ENCODE peak calls at places on chromosomes 11 and 22, in eight cellular contexts. H is amniotic stem cell, S is ureter, J is right lobe of liver, W is T-helper 9 cell, A is KG1, V is MV-4-11, E is T-helper 2 cell. K is an unnamed sample.

GRCh38 chr11:109972181-109972715 is 120.9 kb upstream of the ZC3H12C start:
- DNase-seq in H (no peak), S (no peak), J (no peak), W (no peak), A (no peak), V (peak), E (no peak), K (no peak)

GRCh38 chr11:47565340-47566165 is at the start of gene PTPMT1:
- DNase-seq in H (peak), S (peak), J (peak), W (peak), A (peak), V (peak), E (peak), K (peak)

GRCh38 chr11:36594316-36594989 is at the start of gene IFTAP:
- DNase-seq in H (peak), S (peak), J (peak), W (no peak), A (peak), V (peak), E (peak), K (no peak)

GRCh38 chr11:134459246-134460043 is 47.4 kb upstream of the B3GAT1 start:
- DNase-seq in H (no peak), S (no peak), J (no peak), W (no peak), A (no peak), V (no peak), E (no peak), K (no peak)

GRCh38 chr11:71542856-71543743 is 5.1 kb upstream of the KRTAP5-9 start:
- DNase-seq in H (no peak), S (no peak), J (no peak), W (no peak), A (no peak), V (peak), E (no peak), K (no peak)

GRCh38 chr22:36017661-36018091 is 10.9 kb downstream of the RBFOX2 start:
- DNase-seq in H (no peak), S (no peak), J (no peak), W (no peak), A (no peak), V (no peak), E (no peak), K (no peak)

GRCh38 chr11:73651661-73652045 is 5.3 kb downstream of the PLEKHB1 start:
- DNase-seq in H (no peak), S (no peak), J (no peak), W (no peak), A (no peak), V (no peak), E (no peak), K (no peak)

GRCh38 chr22:44942979-44943700 is 66.7 kb downstream of the PHF21B start:
- DNase-seq in H (no peak), S (no peak), J (no peak), W (no peak), A (no peak), V (no peak), E (no peak), K (no peak)

GRCh38 chr11:6402561-6402981 is 12.3 kb downstream of the SMPD1 start:
- DNase-seq in H (no peak), S (no peak), J (no peak), W (peak), A (peak), V (peak), E (peak), K (peak)

GRCh38 chr11:77374611-77375031 is 73.1 kb upstream of the GDPD4 start:
- DNase-seq in H (no peak), S (no peak), J (no peak), W (no peak), A (no peak), V (no peak), E (no peak), K (no peak)

GRCh38 chr22:33274214-33274828 is 216.1 kb upstream of the SYN3 start:
- DNase-seq in H (no peak), S (no peak), J (no peak), W (no peak), A (no peak), V (peak), E (no peak), K (no peak)

GRCh38 chr11:8168485-8169257 is at the start of gene RIC3:
- DNase-seq in H (no peak), S (peak), J (peak), W (peak), A (no peak), V (no peak), E (peak), K (no peak)

GRCh38 chr11:133902506-133902905 is 54.3 kb downstream of the IGSF9B start:
- DNase-seq in H (no peak), S (no peak), J (peak), W (no peak), A (no peak), V (no peak), E (no peak), K (no peak)

GRCh38 chr11:125376856-125377255 is 119.2 kb downstream of the FEZ1 start:
- DNase-seq in H (no peak), S (no peak), J (no peak), W (no peak), A (no peak), V (no peak), E (no peak), K (no peak)

GRCh38 chr22:49963647-49964026 is 3.1 kb downstream of the PIM3 start:
- DNase-seq in H (no peak), S (no peak), J (peak), W (no peak), A (no peak), V (no peak), E (no peak), K (no peak)

GRCh38 chr22:18121436-18122253 is 11.0 kb downstream of the TUBA8 start:
- DNase-seq in H (no peak), S (no peak), J (no peak), W (no peak), A (no peak), V (no peak), E (no peak), K (no peak)

GRCh38 chr22:36409067-36409466 is 21.3 kb upstream of the MYH9 start:
- DNase-seq in H (no peak), S (no peak), J (no peak), W (no peak), A (no peak), V (no peak), E (no peak), K (no peak)

GRCh38 chr11:113664981-113665710 is 41.0 kb downstream of the TMPRSS5 start:
- DNase-seq in H (no peak), S (no peak), J (no peak), W (no peak), A (no peak), V (no peak), E (no peak), K (no peak)

GRCh38 chr11:129279326-129280026 is 87.4 kb upstream of the ARHGAP32 start:
- DNase-seq in H (peak), S (peak), J (peak), W (peak), A (no peak), V (peak), E (peak), K (no peak)

GRCh38 chr11:14537134-14537599 is 17.0 kb upstream of the PSMA1 start:
- DNase-seq in H (no peak), S (no peak), J (no peak), W (peak), A (peak), V (peak), E (peak), K (peak)

GRCh38 chr11:9765320-9766101 is 101.6 kb downstream of the SWAP70 start:
- DNase-seq in H (peak), S (no peak), J (no peak), W (no peak), A (no peak), V (no peak), E (no peak), K (no peak)

K was measured in GDM1.